ENCODE peak calls at places on chromosomes 11 and 22, in ten cellular contexts. S, G, C, J, B, Y, O, Z, U and T are unnamed samples.

GRCh38 chr11:73647459-73648100 is 1.2 kb downstream of the PLEKHB1 start:
- DNase-seq in Z (peak), B (peak), G (peak), Y (peak), S (peak), C (peak), U (peak), O (peak), J (peak), T (peak)

GRCh38 chr11:8775341-8776133 is 92.9 kb downstream of the RPL27A start:
- DNase-seq in O (no peak), B (no peak), C (no peak), J (no peak), G (no peak), Z (no peak), Y (no peak), U (no peak), S (no peak), T (no peak)

GRCh38 chr22:20422271-20422958 is 15.2 kb downstream of the SCARF2 start:
- DNase-seq in J (no peak), Z (no peak), B (no peak), Y (no peak), U (peak), G (no peak), O (no peak), C (no peak), S (no peak), T (peak)

GRCh38 chr11:88421530-88421929 is 84.0 kb upstream of the CTSC start:
- DNase-seq in B (no peak), S (peak), Z (no peak), U (no peak), C (no peak), O (peak), G (no peak), J (no peak), Y (no peak), T (no peak)

GRCh38 chr22:50186789-50187523 is 1.2 kb downstream of the TRABD start:
- DNase-seq in Y (no peak), B (no peak), U (no peak), Z (no peak), C (no peak), G (no peak), S (peak), O (peak), J (peak), T (peak)

GRCh38 chr11:78057462-78058055 is 6.1 kb upstream of the THRSP start:
- DNase-seq in J (no peak), O (no peak), Z (no peak), G (no peak), B (no peak), C (no peak), Y (no peak), S (no peak), U (no peak), T (no peak)

GRCh38 chr11:35103366-35104194 is 35.4 kb upstream of the CD44 start:
- DNase-seq in U (no peak), Z (no peak), O (no peak), G (no peak), Y (no peak), C (no peak), S (peak), B (no peak), J (no peak), T (no peak)

GRCh38 chr11:77351281-77351905 is 49.9 kb upstream of the GDPD4 start:
- DNase-seq in B (no peak), G (no peak), Z (no peak), O (no peak), C (no peak), J (no peak), S (peak), U (no peak), Y (no peak), T (no peak)